ENCODE peak calls at places on chromosome 10, in four cellular contexts. L is colonic mucosa; W is LoVo; E is effector CD8-positive, alpha-beta T cell. K is an unnamed sample.

GRCh38 chr10:74500806-74501205 is 325.6 kb upstream of the KAT6B start:
- DNase-seq in L (no peak), W (no peak), E (no peak), K (no peak)

GRCh38 chr10:22958338-22958737 is 30.5 kb downstream of the ARMC3 start:
- DNase-seq in L (no peak), W (no peak), E (no peak), K (peak; percentile 25)

GRCh38 chr10:88115968-88116367 is 252.5 kb downstream of the PTEN start:
- DNase-seq in L (no peak), W (no peak), E (no peak), K (no peak)

GRCh38 chr10:130394832-130395231 is 258.6 kb downstream of the GLRX3 start:
- DNase-seq in L (no peak), W (no peak), E (no peak), K (no peak)

GRCh38 chr10:113142601-113143000 is 192.6 kb downstream of the TCF7L2 start:
- DNase-seq in L (no peak), W (no peak), E (no peak), K (no peak)

GRCh38 chr10:88794731-88795130 is 7.8 kb upstream of the LIPM start:
- DNase-seq in L (no peak), W (no peak), E (no peak), K (no peak)

GRCh38 chr10:12041766-12042408 is 722 bp downstream of the UPF2 start:
- DNase-seq in L (peak; percentile 51), W (peak; percentile 34), E (no peak), K (peak; percentile 7)

GRCh38 chr10:89001428-89002072 is 11.0 kb downstream of the FAS start:
- DNase-seq in L (no peak), W (no peak), E (no peak), K (no peak)

GRCh38 chr10:130018253-130018652 is 54.2 kb upstream of the EBF3 start:
- DNase-seq in L (no peak), W (no peak), E (no peak), K (no peak)

GRCh38 chr10:69628876-69629275 is 1.2 kb upstream of the FAM241B start:
- DNase-seq in L (no peak), W (no peak), E (no peak), K (no peak)

GRCh38 chr10:7117806-7118674 is 292.8 kb downstream of the SFMBT2 start:
- DNase-seq in L (no peak), W (no peak), E (no peak), K (no peak)

GRCh38 chr10:103145860-103146466 is 47.1 kb downstream of the NT5C2 start:
- DNase-seq in L (peak; percentile 75), W (peak; percentile 17), E (no peak), K (peak; percentile 37)

GRCh38 chr10:27355918-27356573 is 115.4 kb upstream of the ACBD5 start:
- DNase-seq in L (no peak), W (no peak), E (no peak), K (peak; percentile 32)

GRCh38 chr10:61052469-61053205 is 108.7 kb upstream of the RHOBTB1 start:
- DNase-seq in L (no peak), W (no peak), E (no peak), K (no peak)

GRCh38 chr10:59754951-59755350 is 1.7 kb upstream of the MRLN start:
- DNase-seq in L (no peak), W (no peak), E (no peak), K (no peak)

GRCh38 chr10:45410807-45411606 is 37.0 kb downstream of the ALOX5 start:
- DNase-seq in L (no peak), W (no peak), E (no peak), K (no peak)

GRCh38 chr10:19041176-19041575 is 7.4 kb upstream of the MALRD1 start:
- DNase-seq in L (no peak), W (no peak), E (no peak), K (no peak)

GRCh38 chr10:43892062-43892765 is 243.5 kb upstream of the ZNF32 start:
- DNase-seq in L (no peak), W (no peak), E (no peak), K (no peak)

GRCh38 chr10:129740532-129741279 is 223.4 kb downstream of the EBF3 start:
- DNase-seq in L (no peak), W (no peak), E (no peak), K (no peak)

GRCh38 chr10:47160967-47161366 is 139.0 kb upstream of the GDF10 start:
- DNase-seq in L (no peak), W (no peak), E (no peak), K (no peak)

GRCh38 chr10:12596055-12596576 is 246.8 kb downstream of the CAMK1D start:
- DNase-seq in L (no peak), W (no peak), E (no peak), K (no peak)

GRCh38 chr10:90935581-90936292 is 14.8 kb upstream of the ANKRD1 start:
- DNase-seq in L (no peak), W (peak; percentile 25), E (no peak), K (no peak)

GRCh38 chr10:45001382-45002148 is 842 bp downstream of the ZNF22 start:
- DNase-seq in L (peak; percentile 72), W (peak; percentile 23), E (peak; percentile 9), K (peak; percentile 68)

K was measured in Calu3.